ENCODE peak calls at places on chromosome 22, in seven cellular contexts. One of them, this sample, is unnamed.

GRCh38 chr22:35601013-35601580 is 16.0 kb downstream of the MB start:
- DNase-seq in right lobe of liver: no peak
- DNase-seq in mucosa of descending colon: no peak
- DNase-seq in tibial nerve: no peak
- DNase-seq in GM12865: no peak
- DNase-seq in spleen: no peak
- DNase-seq in GM13976: no peak
- DNase-seq in this sample: no peak

GRCh38 chr22:43848366-43849171 is 13.7 kb downstream of the SULT4A1 start:
- DNase-seq in GM12865: peak
- DNase-seq in mucosa of descending colon: no peak
- DNase-seq in tibial nerve: no peak
- DNase-seq in GM13976: no peak
- DNase-seq in spleen: peak
- DNase-seq in right lobe of liver: peak
- DNase-seq in this sample: no peak

GRCh38 chr22:18024956-18025720 is 777 bp upstream of the MICAL3 start:
- DNase-seq in GM13976: no peak
- DNase-seq in right lobe of liver: no peak
- DNase-seq in tibial nerve: no peak
- DNase-seq in GM12865: no peak
- DNase-seq in mucosa of descending colon: no peak
- DNase-seq in spleen: peak
- DNase-seq in this sample: no peak

GRCh38 chr22:46894081-46894671 is 131.7 kb downstream of the TBC1D22A start:
- DNase-seq in right lobe of liver: no peak
- DNase-seq in GM12865: no peak
- DNase-seq in tibial nerve: no peak
- DNase-seq in mucosa of descending colon: no peak
- DNase-seq in GM13976: no peak
- DNase-seq in spleen: no peak
- DNase-seq in this sample: no peak

GRCh38 chr22:29341849-29342127 is 26.3 kb upstream of the RASL10A start:
- DNase-seq in spleen: no peak
- DNase-seq in GM13976: no peak
- DNase-seq in GM12865: no peak
- DNase-seq in right lobe of liver: no peak
- DNase-seq in tibial nerve: no peak
- DNase-seq in mucosa of descending colon: no peak
- DNase-seq in this sample: no peak

GRCh38 chr22:29030618-29031235 is 30.9 kb downstream of the C22orf31 start:
- DNase-seq in tibial nerve: peak
- DNase-seq in mucosa of descending colon: peak
- DNase-seq in right lobe of liver: peak
- DNase-seq in GM13976: peak
- DNase-seq in spleen: peak
- DNase-seq in GM12865: no peak
- DNase-seq in this sample: peak

GRCh38 chr22:35590634-35591295 is 26.4 kb downstream of the MB start:
- DNase-seq in mucosa of descending colon: no peak
- DNase-seq in GM13976: no peak
- DNase-seq in tibial nerve: no peak
- DNase-seq in spleen: no peak
- DNase-seq in right lobe of liver: no peak
- DNase-seq in GM12865: no peak
- DNase-seq in this sample: no peak

GRCh38 chr22:28411125-28411524 is 268.5 kb downstream of the TTC28 start:
- DNase-seq in tibial nerve: no peak
- DNase-seq in GM12865: no peak
- DNase-seq in GM13976: no peak
- DNase-seq in right lobe of liver: no peak
- DNase-seq in spleen: no peak
- DNase-seq in mucosa of descending colon: no peak
- DNase-seq in this sample: no peak

GRCh38 chr22:16959345-16959930 is 48.6 kb downstream of the GAB4 start:
- DNase-seq in GM13976: peak
- DNase-seq in spleen: no peak
- DNase-seq in tibial nerve: no peak
- DNase-seq in GM12865: no peak
- DNase-seq in mucosa of descending colon: no peak
- DNase-seq in right lobe of liver: no peak
- DNase-seq in this sample: no peak

GRCh38 chr22:23604939-23605712 is 25.0 kb upstream of the IGLL1 start:
- DNase-seq in tibial nerve: no peak
- DNase-seq in right lobe of liver: no peak
- DNase-seq in mucosa of descending colon: no peak
- DNase-seq in spleen: no peak
- DNase-seq in GM12865: no peak
- DNase-seq in GM13976: no peak
- DNase-seq in this sample: no peak

GRCh38 chr22:21681566-21682370 is 16.0 kb downstream of the PPIL2 start:
- DNase-seq in GM13976: no peak
- DNase-seq in right lobe of liver: no peak
- DNase-seq in tibial nerve: no peak
- DNase-seq in mucosa of descending colon: no peak
- DNase-seq in GM12865: no peak
- DNase-seq in spleen: no peak
- DNase-seq in this sample: no peak

GRCh38 chr22:17194213-17194612 is 25.0 kb downstream of the ADA2 start:
- DNase-seq in GM13976: no peak
- DNase-seq in spleen: no peak
- DNase-seq in tibial nerve: no peak
- DNase-seq in mucosa of descending colon: no peak
- DNase-seq in GM12865: no peak
- DNase-seq in right lobe of liver: no peak
- DNase-seq in this sample: peak

GRCh38 chr22:26169312-26170111 is at the start of gene SEZ6L:
- DNase-seq in mucosa of descending colon: no peak
- DNase-seq in GM13976: peak
- DNase-seq in GM12865: peak
- DNase-seq in tibial nerve: no peak
- DNase-seq in right lobe of liver: no peak
- DNase-seq in spleen: peak
- DNase-seq in this sample: peak

GRCh38 chr22:38088723-38089473 is 4.9 kb upstream of the SLC16A8 start:
- DNase-seq in spleen: no peak
- DNase-seq in tibial nerve: no peak
- DNase-seq in right lobe of liver: no peak
- DNase-seq in GM12865: no peak
- DNase-seq in GM13976: no peak
- DNase-seq in mucosa of descending colon: no peak
- DNase-seq in this sample: no peak

GRCh38 chr22:43953988-43954771 is 1.1 kb upstream of the SAMM50 start:
- DNase-seq in GM12865: no peak
- DNase-seq in right lobe of liver: no peak
- DNase-seq in tibial nerve: no peak
- DNase-seq in spleen: no peak
- DNase-seq in mucosa of descending colon: no peak
- DNase-seq in GM13976: no peak
- DNase-seq in this sample: no peak

GRCh38 chr22:43798492-43798891 is 13.6 kb downstream of the EFCAB6 start:
- DNase-seq in GM12865: peak
- DNase-seq in tibial nerve: no peak
- DNase-seq in GM13976: peak
- DNase-seq in mucosa of descending colon: no peak
- DNase-seq in right lobe of liver: no peak
- DNase-seq in spleen: no peak
- DNase-seq in this sample: no peak

GRCh38 chr22:43789452-43789851 is 22.7 kb downstream of the EFCAB6 start:
- DNase-seq in GM12865: peak
- DNase-seq in GM13976: no peak
- DNase-seq in right lobe of liver: no peak
- DNase-seq in mucosa of descending colon: no peak
- DNase-seq in tibial nerve: no peak
- DNase-seq in spleen: no peak
- DNase-seq in this sample: no peak

GRCh38 chr22:25365491-25366261 is 146.2 kb downstream of the CRYBB2 start:
- DNase-seq in GM12865: no peak
- DNase-seq in spleen: peak
- DNase-seq in right lobe of liver: no peak
- DNase-seq in mucosa of descending colon: no peak
- DNase-seq in tibial nerve: no peak
- DNase-seq in GM13976: no peak
- DNase-seq in this sample: no peak

GRCh38 chr22:34886391-34886790 is 179.6 kb upstream of the ISX start:
- DNase-seq in tibial nerve: no peak
- DNase-seq in GM13976: no peak
- DNase-seq in GM12865: no peak
- DNase-seq in right lobe of liver: no peak
- DNase-seq in mucosa of descending colon: no peak
- DNase-seq in spleen: no peak
- DNase-seq in this sample: no peak

GRCh38 chr22:26103023-26103422 is 66.2 kb upstream of the SEZ6L start:
- DNase-seq in tibial nerve: no peak
- DNase-seq in GM12865: no peak
- DNase-seq in spleen: no peak
- DNase-seq in right lobe of liver: no peak
- DNase-seq in mucosa of descending colon: no peak
- DNase-seq in GM13976: no peak
- DNase-seq in this sample: no peak

GRCh38 chr22:23388492-23389009 is 191.5 kb downstream of the IGLL1 start:
- DNase-seq in GM13976: no peak
- DNase-seq in tibial nerve: no peak
- DNase-seq in right lobe of liver: no peak
- DNase-seq in mucosa of descending colon: no peak
- DNase-seq in GM12865: no peak
- DNase-seq in spleen: no peak
- DNase-seq in this sample: no peak

GRCh38 chr22:37951305-37951704 is 2.1 kb downstream of the C22orf23 start:
- DNase-seq in tibial nerve: no peak
- DNase-seq in spleen: no peak
- DNase-seq in mucosa of descending colon: no peak
- DNase-seq in GM13976: no peak
- DNase-seq in GM12865: no peak
- DNase-seq in right lobe of liver: no peak
- DNase-seq in this sample: no peak

GRCh38 chr22:43714104-43714503 is 98.0 kb downstream of the EFCAB6 start:
- DNase-seq in GM13976: no peak
- DNase-seq in mucosa of descending colon: no peak
- DNase-seq in tibial nerve: no peak
- DNase-seq in GM12865: no peak
- DNase-seq in right lobe of liver: no peak
- DNase-seq in spleen: no peak
- DNase-seq in this sample: no peak

GRCh38 chr22:45237065-45237990 is 3.4 kb downstream of the KIAA0930 start:
- DNase-seq in tibial nerve: no peak
- DNase-seq in GM13976: no peak
- DNase-seq in GM12865: no peak
- DNase-seq in right lobe of liver: peak
- DNase-seq in mucosa of descending colon: no peak
- DNase-seq in spleen: peak
- DNase-seq in this sample: peak

GRCh38 chr22:45233827-45234226 is 6.9 kb downstream of the KIAA0930 start:
- DNase-seq in right lobe of liver: no peak
- DNase-seq in GM12865: no peak
- DNase-seq in mucosa of descending colon: no peak
- DNase-seq in spleen: peak
- DNase-seq in GM13976: no peak
- DNase-seq in tibial nerve: no peak
- DNase-seq in this sample: no peak

GRCh38 chr22:45235851-45236342 is 4.8 kb downstream of the KIAA0930 start:
- DNase-seq in right lobe of liver: no peak
- DNase-seq in mucosa of descending colon: no peak
- DNase-seq in GM12865: peak
- DNase-seq in spleen: peak
- DNase-seq in tibial nerve: no peak
- DNase-seq in GM13976: no peak
- DNase-seq in this sample: no peak

GRCh38 chr22:45233386-45233785 is 7.3 kb downstream of the KIAA0930 start:
- DNase-seq in mucosa of descending colon: no peak
- DNase-seq in GM12865: no peak
- DNase-seq in right lobe of liver: no peak
- DNase-seq in GM13976: no peak
- DNase-seq in tibial nerve: no peak
- DNase-seq in spleen: peak
- DNase-seq in this sample: no peak

GRCh38 chr22:45235101-45235777 is 5.5 kb downstream of the KIAA0930 start:
- DNase-seq in tibial nerve: no peak
- DNase-seq in GM12865: peak
- DNase-seq in right lobe of liver: no peak
- DNase-seq in mucosa of descending colon: peak
- DNase-seq in spleen: peak
- DNase-seq in GM13976: peak
- DNase-seq in this sample: no peak
- TF ChIP-seq CTCF in tibial nerve: no peak
- TF ChIP-seq CTCF in GM12865: no peak
- TF ChIP-seq CTCF in right lobe of liver: no peak
- TF ChIP-seq CTCF in mucosa of descending colon: no peak
- TF ChIP-seq CTCF in spleen: no peak
- TF ChIP-seq CTCF in GM13976: no peak
- TF ChIP-seq CTCF in this sample: no peak

GRCh38 chr22:20258584-20259335 is 9.4 kb downstream of the RTN4R start:
- DNase-seq in spleen: no peak
- DNase-seq in GM13976: peak
- DNase-seq in mucosa of descending colon: no peak
- DNase-seq in right lobe of liver: no peak
- DNase-seq in GM12865: peak
- DNase-seq in tibial nerve: no peak
- DNase-seq in this sample: no peak
- TF ChIP-seq CTCF in spleen: no peak
- TF ChIP-seq CTCF in GM13976: peak
- TF ChIP-seq CTCF in mucosa of descending colon: peak
- TF ChIP-seq CTCF in right lobe of liver: no peak
- TF ChIP-seq CTCF in GM12865: peak
- TF ChIP-seq CTCF in tibial nerve: no peak
- TF ChIP-seq CTCF in this sample: peak

GRCh38 chr22:49429066-49429465 is 398.6 kb downstream of the BRD1 start:
- DNase-seq in GM12865: no peak
- DNase-seq in spleen: no peak
- DNase-seq in tibial nerve: no peak
- DNase-seq in right lobe of liver: peak
- DNase-seq in GM13976: no peak
- DNase-seq in mucosa of descending colon: no peak
- DNase-seq in this sample: no peak
- TF ChIP-seq CTCF in GM12865: no peak
- TF ChIP-seq CTCF in spleen: no peak
- TF ChIP-seq CTCF in tibial nerve: no peak
- TF ChIP-seq CTCF in right lobe of liver: no peak
- TF ChIP-seq CTCF in GM13976: no peak
- TF ChIP-seq CTCF in mucosa of descending colon: no peak
- TF ChIP-seq CTCF in this sample: no peak

DNA sequence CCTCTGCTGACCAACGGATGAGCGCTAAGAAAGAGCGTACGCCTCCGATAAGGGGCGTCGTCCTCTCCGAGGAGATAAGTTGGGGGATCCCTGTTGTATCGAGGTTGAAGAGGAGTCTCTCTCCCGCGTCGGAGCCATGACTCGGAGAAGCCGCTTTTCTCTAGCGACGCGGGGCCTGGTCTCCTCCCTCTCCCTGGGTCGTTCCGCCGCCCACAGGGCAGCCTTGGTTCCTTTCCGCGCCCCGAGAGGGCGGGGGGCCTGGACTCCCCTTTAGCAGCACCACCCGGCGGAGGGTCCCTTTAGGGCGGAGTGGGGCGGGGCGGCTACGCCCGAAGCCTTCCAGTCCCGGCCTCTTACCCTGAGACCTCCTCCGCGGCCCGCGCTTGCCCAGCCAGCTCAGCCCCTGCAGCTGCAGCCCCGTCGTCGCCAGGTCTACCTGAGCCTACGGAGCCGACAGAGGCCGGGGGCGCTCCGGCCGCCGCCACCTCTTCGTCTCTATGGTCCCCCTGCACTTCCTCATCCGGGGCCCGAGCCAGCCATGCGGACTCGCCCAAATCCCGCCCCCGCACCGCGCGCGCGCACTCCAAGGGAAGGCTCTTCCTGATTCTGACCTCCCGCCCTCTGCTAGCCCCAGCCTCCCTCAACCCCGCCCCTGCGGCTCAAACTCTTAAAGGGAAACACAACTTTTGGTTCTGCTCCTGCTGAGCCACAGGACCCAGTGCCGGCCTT is at the start of gene PRR14L:
- DNase-seq in mucosa of descending colon: peak
- DNase-seq in GM12865: peak
- DNase-seq in right lobe of liver: peak
- DNase-seq in tibial nerve: peak
- DNase-seq in GM13976: peak
- DNase-seq in spleen: peak
- DNase-seq in this sample: peak
- TF ChIP-seq CTCF in mucosa of descending colon: no peak
- TF ChIP-seq CTCF in GM12865: peak
- TF ChIP-seq CTCF in right lobe of liver: no peak
- TF ChIP-seq CTCF in tibial nerve: peak
- TF ChIP-seq CTCF in GM13976: peak
- TF ChIP-seq CTCF in spleen: no peak
- TF ChIP-seq CTCF in this sample: no peak